ENCODE peak calls at places on chromosomes 4 and X, in six cellular contexts. J, W, F, P, K and Z are unnamed samples.

GRCh38 chr4:71550220-71551190 is 211.7 kb downstream of the SLC4A4 start:
- DNase-seq in J (no peak), W (no peak), F (peak), P (no peak), K (no peak), Z (no peak)

GRCh38 chrX:13752141-13752540 is 17.6 kb downstream of the OFD1 start:
- DNase-seq in J (no peak), W (no peak), F (no peak), P (no peak), K (no peak), Z (no peak)

GRCh38 chrX:44105228-44105913 is 132.2 kb upstream of the NDP start:
- DNase-seq in J (peak), W (no peak), F (no peak), P (no peak), K (no peak), Z (no peak)

GRCh38 chr4:154626793-154627484 is 14.5 kb upstream of the FGG start:
- DNase-seq in J (peak), W (peak), F (peak), P (peak), K (peak), Z (peak)

GRCh38 chr4:7658297-7659204 is 223.8 kb upstream of the PSAPL1 start:
- DNase-seq in J (no peak), W (no peak), F (no peak), P (no peak), K (no peak), Z (no peak)

GRCh38 chr4:79223993-79224776 is 101.7 kb downstream of the NAA11 start:
- DNase-seq in J (no peak), W (no peak), F (no peak), P (no peak), K (no peak), Z (no peak)

GRCh38 chr4:181161669-181162068 is 1081.5 kb upstream of the TENM3 start:
- DNase-seq in J (no peak), W (no peak), F (no peak), P (no peak), K (no peak), Z (no peak)

GRCh38 chr4:48909697-48910096 is 3.1 kb upstream of the OCIAD2 start:
- DNase-seq in J (peak), W (no peak), F (peak), P (no peak), K (peak), Z (no peak)

GRCh38 chrX:154751669-154752271 is 893 bp upstream of the GAB3 start:
- DNase-seq in J (no peak), W (no peak), F (no peak), P (no peak), K (no peak), Z (no peak)

GRCh38 chrX:53681661-53682060 is 4.9 kb downstream of the HUWE1 start:
- DNase-seq in J (no peak), W (no peak), F (no peak), P (no peak), K (no peak), Z (no peak)

GRCh38 chrX:47581731-47582647 is at the start of gene TIMP1:
- DNase-seq in J (peak), W (no peak), F (peak), P (peak), K (peak), Z (peak)

GRCh38 chr4:139866270-139866962 is 200.8 kb downstream of the MGST2 start:
- DNase-seq in J (no peak), W (no peak), F (no peak), P (no peak), K (no peak), Z (no peak)

GRCh38 chr4:10974371-10974770 is 289.8 kb upstream of the CLNK start:
- DNase-seq in J (no peak), W (no peak), F (no peak), P (no peak), K (no peak), Z (no peak)

GRCh38 chr4:88177981-88178632 is 19.7 kb upstream of the ABCG2 start:
- DNase-seq in J (peak), W (no peak), F (peak), P (no peak), K (no peak), Z (no peak)

GRCh38 chr4:10584042-10584441 is 100.5 kb downstream of the CLNK start:
- DNase-seq in J (no peak), W (no peak), F (peak), P (no peak), K (no peak), Z (no peak)

GRCh38 chrX:40628506-40628905 is 5.3 kb downstream of the MPC1L start:
- DNase-seq in J (no peak), W (no peak), F (no peak), P (no peak), K (no peak), Z (no peak)

GRCh38 chrX:91122141-91122540 is 312.5 kb upstream of the PABPC5 start:
- DNase-seq in J (no peak), W (no peak), F (no peak), P (no peak), K (no peak), Z (no peak)

GRCh38 chrX:71191253-71191652 is 31.8 kb upstream of the GJB1 start:
- DNase-seq in J (peak), W (no peak), F (no peak), P (no peak), K (no peak), Z (no peak)

GRCh38 chrX:132171881-132172280 is 44.1 kb upstream of the FRMD7 start:
- DNase-seq in J (no peak), W (no peak), F (no peak), P (no peak), K (no peak), Z (no peak)

GRCh38 chrX:154019633-154020499 is at the start of gene IRAK1:
- DNase-seq in J (no peak), W (no peak), F (peak), P (peak), K (peak), Z (peak)

GRCh38 chr4:104475652-104476051 is 19.0 kb downstream of the CXXC4 start:
- DNase-seq in J (no peak), W (no peak), F (no peak), P (no peak), K (no peak), Z (no peak)

GRCh38 chr4:81647388-81647787 is 175.7 kb upstream of the RASGEF1B start:
- DNase-seq in J (peak), W (no peak), F (no peak), P (no peak), K (no peak), Z (no peak)

GRCh38 chrX:131305926-131306325 is 16.8 kb upstream of the IGSF1 start:
- DNase-seq in J (no peak), W (no peak), F (no peak), P (no peak), K (no peak), Z (no peak)

GRCh38 chr4:8141935-8142334 is 16.7 kb downstream of the ABLIM2 start:
- DNase-seq in J (no peak), W (no peak), F (no peak), P (no peak), K (no peak), Z (no peak)

GRCh38 chr4:125044886-125045285 is 269.9 kb upstream of the FAT4 start:
- DNase-seq in J (no peak), W (no peak), F (no peak), P (no peak), K (no peak), Z (no peak)

GRCh38 chr4:74534936-74535335 is 90.0 kb downstream of the AREG start:
- DNase-seq in J (no peak), W (no peak), F (no peak), P (no peak), K (no peak), Z (no peak)

GRCh38 chr4:88697588-88698329 is at the start of gene NAP1L5:
- DNase-seq in J (peak), W (peak), F (peak), P (peak), K (no peak), Z (peak)

GRCh38 chr4:142354794-142355416 is 491.2 kb downstream of the INPP4B start:
- DNase-seq in J (no peak), W (no peak), F (no peak), P (no peak), K (no peak), Z (no peak)

GRCh38 chrX:41233988-41234387 is 100.0 kb upstream of the DDX3X start:
- DNase-seq in J (no peak), W (no peak), F (no peak), P (no peak), K (no peak), Z (no peak)

GRCh38 chrX:121307441-121307840 is 260.0 kb downstream of the GLUD2 start:
- DNase-seq in J (no peak), W (no peak), F (no peak), P (no peak), K (no peak), Z (no peak)

GRCh38 chr4:11428701-11429571 is at the start of gene HS3ST1:
- DNase-seq in J (peak), W (peak), F (peak), P (peak), K (peak), Z (peak)

GRCh38 chr4:97923096-97923495 is 220.2 kb downstream of the STPG2 start:
- DNase-seq in J (no peak), W (no peak), F (no peak), P (no peak), K (no peak), Z (no peak)

GRCh38 chrX:17374619-17375360 is at the start of gene NHS:
- DNase-seq in J (peak), W (peak), F (peak), P (peak), K (peak), Z (peak)